ENCODE peak calls at places on chromosomes 6 and 20, in eight cellular contexts. One of them, this sample, is unnamed.

GRCh38 chr6:159217595-159218275 is 48.5 kb downstream of the FNDC1 start:
- DNase-seq in neural progenitor cell: peak; percentile 82
- DNase-seq in BJ: no peak
- DNase-seq in dorsolateral prefrontal cortex: peak; percentile 66
- DNase-seq in GM10248: peak; percentile 67
- DNase-seq in fibroblast of lung: peak; percentile 53
- DNase-seq in Caco-2: peak; percentile 9
- DNase-seq in Peyer's patch: no peak
- DNase-seq in this sample: no peak

GRCh38 chr6:99334526-99335127 is 14.8 kb downstream of the FAXC start:
- DNase-seq in neural progenitor cell: peak; percentile 66
- DNase-seq in Caco-2: peak; percentile 43
- DNase-seq in Peyer's patch: no peak
- DNase-seq in fibroblast of lung: peak; percentile 43
- DNase-seq in BJ: no peak
- DNase-seq in GM10248: peak; percentile 40
- DNase-seq in dorsolateral prefrontal cortex: no peak
- DNase-seq in this sample: no peak

GRCh38 chr6:142355481-142356174 is 53.8 kb downstream of the ADGRG6 start:
- DNase-seq in dorsolateral prefrontal cortex: no peak
- DNase-seq in neural progenitor cell: no peak
- DNase-seq in BJ: no peak
- DNase-seq in Caco-2: no peak
- DNase-seq in fibroblast of lung: no peak
- DNase-seq in Peyer's patch: no peak
- DNase-seq in GM10248: no peak
- DNase-seq in this sample: no peak

GRCh38 chr20:36720510-36720909 is 25.4 kb downstream of the NDRG3 start:
- DNase-seq in fibroblast of lung: peak; percentile 22
- DNase-seq in Peyer's patch: no peak
- DNase-seq in dorsolateral prefrontal cortex: no peak
- DNase-seq in GM10248: no peak
- DNase-seq in neural progenitor cell: no peak
- DNase-seq in Caco-2: no peak
- DNase-seq in BJ: no peak
- DNase-seq in this sample: no peak

GRCh38 chr20:62370115-62370806 is 3.1 kb upstream of the LAMA5 start:
- DNase-seq in fibroblast of lung: peak; percentile 87
- DNase-seq in GM10248: peak; percentile 61
- DNase-seq in Caco-2: no peak
- DNase-seq in neural progenitor cell: no peak
- DNase-seq in BJ: peak; percentile 31
- DNase-seq in dorsolateral prefrontal cortex: no peak
- DNase-seq in Peyer's patch: no peak
- DNase-seq in this sample: no peak

GRCh38 chr6:39228111-39228971 is 934 bp downstream of the KCNK5 start:
- DNase-seq in Peyer's patch: no peak
- DNase-seq in neural progenitor cell: peak; percentile 41
- DNase-seq in dorsolateral prefrontal cortex: no peak
- DNase-seq in fibroblast of lung: no peak
- DNase-seq in BJ: no peak
- DNase-seq in Caco-2: no peak
- DNase-seq in GM10248: no peak
- DNase-seq in this sample: no peak

GRCh38 chr6:64330694-64331309 is 695.2 kb downstream of the PHF3 start:
- DNase-seq in GM10248: no peak
- DNase-seq in fibroblast of lung: peak; percentile 1
- DNase-seq in dorsolateral prefrontal cortex: peak; percentile 81
- DNase-seq in Caco-2: peak; percentile 84
- DNase-seq in Peyer's patch: peak; percentile 87
- DNase-seq in neural progenitor cell: peak; percentile 81
- DNase-seq in BJ: no peak
- DNase-seq in this sample: no peak

GRCh38 chr6:3849681-3850450 is 693 bp downstream of the FAM50B start:
- DNase-seq in GM10248: no peak
- DNase-seq in Peyer's patch: no peak
- DNase-seq in dorsolateral prefrontal cortex: no peak
- DNase-seq in neural progenitor cell: no peak
- DNase-seq in fibroblast of lung: peak; percentile 32
- DNase-seq in Caco-2: no peak
- DNase-seq in BJ: no peak
- DNase-seq in this sample: no peak

GRCh38 chr6:112027942-112028674 is 25.8 kb upstream of the CCN6 start:
- DNase-seq in BJ: no peak
- DNase-seq in fibroblast of lung: peak; percentile 51
- DNase-seq in GM10248: no peak
- DNase-seq in Peyer's patch: no peak
- DNase-seq in dorsolateral prefrontal cortex: no peak
- DNase-seq in Caco-2: no peak
- DNase-seq in neural progenitor cell: no peak
- DNase-seq in this sample: no peak

GRCh38 chr6:34065470-34066283 is 80.2 kb downstream of the GRM4 start:
- DNase-seq in dorsolateral prefrontal cortex: peak; percentile 63
- DNase-seq in BJ: no peak
- DNase-seq in GM10248: no peak
- DNase-seq in fibroblast of lung: no peak
- DNase-seq in neural progenitor cell: no peak
- DNase-seq in Peyer's patch: no peak
- DNase-seq in Caco-2: no peak
- DNase-seq in this sample: no peak

GRCh38 chr20:53741726-53742028 is 148.0 kb upstream of the ZNF217 start:
- DNase-seq in Peyer's patch: no peak
- DNase-seq in BJ: no peak
- DNase-seq in fibroblast of lung: no peak
- DNase-seq in Caco-2: no peak
- DNase-seq in GM10248: no peak
- DNase-seq in dorsolateral prefrontal cortex: no peak
- DNase-seq in neural progenitor cell: no peak
- DNase-seq in this sample: no peak

GRCh38 chr20:3680701-3681351 is 984 bp downstream of the ADAM33 start:
- DNase-seq in Peyer's patch: no peak
- DNase-seq in neural progenitor cell: peak; percentile 51
- DNase-seq in Caco-2: no peak
- DNase-seq in BJ: no peak
- DNase-seq in fibroblast of lung: no peak
- DNase-seq in dorsolateral prefrontal cortex: no peak
- DNase-seq in GM10248: no peak
- DNase-seq in this sample: no peak

GRCh38 chr6:3340891-3341290 is 82.1 kb downstream of the PSMG4 start:
- DNase-seq in fibroblast of lung: peak; percentile 45
- DNase-seq in Peyer's patch: no peak
- DNase-seq in BJ: no peak
- DNase-seq in neural progenitor cell: no peak
- DNase-seq in dorsolateral prefrontal cortex: no peak
- DNase-seq in Caco-2: no peak
- DNase-seq in GM10248: no peak
- DNase-seq in this sample: no peak

GRCh38 chr20:31368301-31368700 is at the start of gene DEFB118:
- DNase-seq in dorsolateral prefrontal cortex: no peak
- DNase-seq in neural progenitor cell: no peak
- DNase-seq in GM10248: no peak
- DNase-seq in Caco-2: no peak
- DNase-seq in fibroblast of lung: no peak
- DNase-seq in Peyer's patch: no peak
- DNase-seq in BJ: no peak
- DNase-seq in this sample: no peak

GRCh38 chr6:22892452-22892851 is 323.1 kb downstream of the HDGFL1 start:
- DNase-seq in fibroblast of lung: peak; percentile 99
- DNase-seq in dorsolateral prefrontal cortex: no peak
- DNase-seq in Caco-2: no peak
- DNase-seq in GM10248: no peak
- DNase-seq in neural progenitor cell: no peak
- DNase-seq in Peyer's patch: no peak
- DNase-seq in BJ: peak; percentile 95
- DNase-seq in this sample: no peak

GRCh38 chr6:47034919-47035318 is 7.2 kb downstream of the ADGRF1 start:
- DNase-seq in Caco-2: no peak
- DNase-seq in fibroblast of lung: peak; percentile 100
- DNase-seq in Peyer's patch: no peak
- DNase-seq in dorsolateral prefrontal cortex: no peak
- DNase-seq in BJ: peak; percentile 85
- DNase-seq in GM10248: no peak
- DNase-seq in neural progenitor cell: peak; percentile 8
- DNase-seq in this sample: no peak

DNA sequence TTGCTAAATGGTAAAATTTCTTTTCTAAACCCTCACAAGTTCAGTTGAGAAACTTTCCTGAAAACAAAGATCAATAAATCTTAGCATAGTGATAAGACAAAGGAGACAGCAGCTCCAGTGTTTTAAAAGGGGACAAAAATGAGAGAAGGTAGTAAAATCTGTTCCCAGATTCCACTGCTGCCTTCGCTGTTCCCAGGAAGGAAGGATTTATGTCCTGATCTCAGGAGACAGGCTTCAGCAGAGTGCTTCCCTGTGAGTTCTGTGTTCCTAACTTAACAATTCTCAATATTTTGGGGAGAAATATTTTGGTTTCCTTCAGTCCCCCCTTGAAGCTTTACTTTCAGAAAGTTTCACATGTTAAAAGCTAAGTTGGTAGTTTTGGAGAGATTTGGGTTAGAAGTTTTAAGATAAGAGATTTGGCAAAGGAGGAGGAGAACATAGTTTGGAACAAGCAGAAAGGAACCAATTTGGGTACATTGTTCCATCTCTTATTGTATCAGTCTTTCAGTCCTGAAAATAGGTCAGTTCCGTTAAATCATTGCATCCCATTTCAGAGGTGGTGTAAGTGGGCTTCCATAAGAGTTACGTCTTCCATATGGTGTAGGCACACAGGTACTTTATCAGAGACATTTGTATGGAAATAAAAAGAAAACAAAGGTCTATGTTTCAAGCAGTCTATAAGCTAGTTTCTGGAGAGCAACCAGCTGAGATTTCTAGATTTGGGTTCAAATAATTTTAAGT is 20.8 kb downstream of the IRF4 start:
- DNase-seq in GM10248: no peak
- DNase-seq in dorsolateral prefrontal cortex: no peak
- DNase-seq in BJ: no peak
- DNase-seq in Peyer's patch: no peak
- DNase-seq in fibroblast of lung: no peak
- DNase-seq in neural progenitor cell: no peak
- DNase-seq in Caco-2: no peak
- DNase-seq in this sample: no peak
- TF ChIP-seq CTCF in GM10248: no peak
- TF ChIP-seq CTCF in dorsolateral prefrontal cortex: no peak
- TF ChIP-seq CTCF in BJ: no peak
- TF ChIP-seq CTCF in Peyer's patch: no peak
- TF ChIP-seq CTCF in fibroblast of lung: no peak
- TF ChIP-seq CTCF in neural progenitor cell: no peak
- TF ChIP-seq CTCF in Caco-2: no peak
- TF ChIP-seq CTCF in this sample: no peak

GRCh38 chr20:46324960-46325703 is 16.8 kb upstream of the CDH22 start:
- DNase-seq in GM10248: no peak
- DNase-seq in dorsolateral prefrontal cortex: no peak
- DNase-seq in Peyer's patch: no peak
- DNase-seq in BJ: no peak
- DNase-seq in neural progenitor cell: peak; percentile 60
- DNase-seq in Caco-2: peak; percentile 74
- DNase-seq in fibroblast of lung: no peak
- DNase-seq in this sample: no peak
- TF ChIP-seq CTCF in GM10248: peak; percentile 12
- TF ChIP-seq CTCF in dorsolateral prefrontal cortex: peak; percentile 19
- TF ChIP-seq CTCF in Peyer's patch: no peak
- TF ChIP-seq CTCF in BJ: peak; percentile 49
- TF ChIP-seq CTCF in neural progenitor cell: peak; percentile 58
- TF ChIP-seq CTCF in Caco-2: peak; percentile 71
- TF ChIP-seq CTCF in fibroblast of lung: peak; percentile 33
- TF ChIP-seq CTCF in this sample: no peak

GRCh38 chr6:105369145-105369544 is 33.7 kb downstream of the PREP start:
- DNase-seq in BJ: no peak
- DNase-seq in Peyer's patch: no peak
- DNase-seq in dorsolateral prefrontal cortex: no peak
- DNase-seq in GM10248: no peak
- DNase-seq in neural progenitor cell: no peak
- DNase-seq in fibroblast of lung: no peak
- DNase-seq in Caco-2: no peak
- DNase-seq in this sample: no peak

GRCh38 chr6:105364243-105364642 is 38.6 kb downstream of the PREP start:
- DNase-seq in Peyer's patch: no peak
- DNase-seq in Caco-2: no peak
- DNase-seq in BJ: no peak
- DNase-seq in GM10248: no peak
- DNase-seq in fibroblast of lung: no peak
- DNase-seq in neural progenitor cell: no peak
- DNase-seq in dorsolateral prefrontal cortex: peak; percentile 60
- DNase-seq in this sample: no peak

GRCh38 chr6:105359419-105360366 is 43.2 kb downstream of the PREP start:
- DNase-seq in BJ: peak; percentile 69
- DNase-seq in dorsolateral prefrontal cortex: no peak
- DNase-seq in Caco-2: no peak
- DNase-seq in neural progenitor cell: no peak
- DNase-seq in GM10248: no peak
- DNase-seq in fibroblast of lung: peak; percentile 96
- DNase-seq in Peyer's patch: no peak
- DNase-seq in this sample: no peak

DNA sequence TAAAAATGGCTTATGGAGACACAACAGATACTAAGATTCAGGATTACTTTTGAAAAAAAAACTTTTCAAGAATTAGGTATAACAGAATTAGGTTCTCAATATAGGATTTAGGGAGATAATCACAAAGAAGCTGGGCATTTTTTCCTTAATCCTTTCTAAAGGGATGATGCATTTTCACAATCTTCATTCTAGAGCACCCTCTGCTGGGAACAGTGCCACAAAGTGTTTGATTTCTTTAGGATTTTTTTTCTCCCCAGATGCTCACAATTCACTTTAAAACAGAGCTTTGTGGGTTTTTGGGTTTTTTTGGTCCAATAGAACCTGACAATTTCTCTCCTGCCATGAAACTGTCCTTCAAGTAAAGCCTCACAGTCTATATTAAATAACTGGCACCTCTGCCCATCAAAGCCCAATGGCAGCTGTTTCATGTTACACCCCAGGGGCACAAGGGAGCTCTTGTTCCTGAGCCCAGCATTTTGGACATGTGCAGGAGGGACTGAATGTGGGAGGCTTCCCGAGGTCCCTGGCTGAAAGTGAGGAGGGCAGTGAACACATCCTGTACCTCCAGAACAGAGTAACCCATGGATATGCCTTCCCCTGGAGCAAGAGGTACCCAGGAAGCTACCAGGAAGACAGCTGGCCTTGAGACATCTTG is 39.7 kb downstream of the PREP start:
- DNase-seq in neural progenitor cell: peak; percentile 47
- DNase-seq in Peyer's patch: no peak
- DNase-seq in GM10248: no peak
- DNase-seq in dorsolateral prefrontal cortex: no peak
- DNase-seq in fibroblast of lung: peak; percentile 25
- DNase-seq in Caco-2: no peak
- DNase-seq in BJ: no peak
- DNase-seq in this sample: no peak
- TF ChIP-seq CTCF in neural progenitor cell: peak; percentile 67
- TF ChIP-seq CTCF in Peyer's patch: no peak
- TF ChIP-seq CTCF in GM10248: no peak
- TF ChIP-seq CTCF in dorsolateral prefrontal cortex: peak; percentile 68
- TF ChIP-seq CTCF in fibroblast of lung: peak; percentile 47
- TF ChIP-seq CTCF in Caco-2: peak; percentile 16
- TF ChIP-seq CTCF in BJ: peak; percentile 42
- TF ChIP-seq CTCF in this sample: no peak

DNA sequence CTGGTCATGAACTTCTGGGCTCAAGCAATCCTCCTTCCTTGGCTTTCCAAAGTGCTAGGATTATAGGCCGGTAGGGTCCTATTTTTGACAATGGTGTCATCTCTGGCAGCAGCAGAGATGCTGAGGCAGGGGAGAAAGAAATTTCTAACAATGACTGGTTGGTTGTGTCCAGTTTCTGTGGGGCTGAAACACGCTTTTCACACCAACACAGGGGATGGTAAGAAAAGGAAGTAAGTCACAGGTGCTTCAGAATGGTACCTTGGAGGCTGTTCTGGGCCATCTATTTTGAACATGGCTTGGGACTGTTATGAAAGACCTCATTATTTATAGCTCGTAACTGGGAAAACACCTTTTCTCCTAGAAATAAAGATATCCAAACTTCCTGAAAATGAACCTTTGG is 72.6 kb downstream of the GJA10 start:
- DNase-seq in fibroblast of lung: no peak
- DNase-seq in Caco-2: no peak
- DNase-seq in dorsolateral prefrontal cortex: no peak
- DNase-seq in Peyer's patch: no peak
- DNase-seq in BJ: no peak
- DNase-seq in GM10248: no peak
- DNase-seq in neural progenitor cell: no peak
- DNase-seq in this sample: no peak
- TF ChIP-seq CTCF in fibroblast of lung: no peak
- TF ChIP-seq CTCF in Caco-2: no peak
- TF ChIP-seq CTCF in dorsolateral prefrontal cortex: no peak
- TF ChIP-seq CTCF in Peyer's patch: no peak
- TF ChIP-seq CTCF in BJ: no peak
- TF ChIP-seq CTCF in GM10248: no peak
- TF ChIP-seq CTCF in neural progenitor cell: no peak
- TF ChIP-seq CTCF in this sample: no peak